ENCODE peak calls at places on chromosome 14, in six cellular contexts. M is NCI-H1105; I is fibroblast of mammary gland; Q is T-helper 9 cell; R is HuH-7.5; Y is stimulated activated CD4-positive, alpha-beta T cell treated with anti-CD3 and anti-CD28 coated beads, Interleukin-4, amount 100 ng/mL, for 4 hours. B is an unnamed sample.

GRCh38 chr14:100873083-100873482 is 30.4 kb downstream of the RTL1 start:
- DNase-seq in M (no peak), I (no peak), Q (no peak), R (no peak), Y (peak; percentile 17), B (no peak)

GRCh38 chr14:72615511-72616121 is 278.3 kb downstream of the DPF3 start:
- DNase-seq in M (no peak), I (peak; percentile 48), Q (no peak), R (no peak), Y (no peak), B (no peak)

GRCh38 chr14:81509838-81510452 is 23.7 kb downstream of the SEL1L start:
- DNase-seq in M (no peak), I (peak; percentile 65), Q (no peak), R (no peak), Y (no peak), B (no peak)

GRCh38 chr14:104941508-104942365 is 17.1 kb downstream of the PLD4 start:
- DNase-seq in M (no peak), I (no peak), Q (no peak), R (no peak), Y (no peak), B (no peak)

GRCh38 chr14:105853089-105853906 is 326.9 kb downstream of the TMEM121 start:
- DNase-seq in M (no peak), I (no peak), Q (no peak), R (no peak), Y (no peak), B (no peak)

GRCh38 chr14:75361751-75362433 is 65.9 kb upstream of the JDP2 start:
- DNase-seq in M (no peak), I (no peak), Q (no peak), R (no peak), Y (no peak), B (no peak)

GRCh38 chr14:99584823-99585222 is 19.2 kb downstream of the CCDC85C start:
- DNase-seq in M (no peak), I (no peak), Q (no peak), R (no peak), Y (no peak), B (no peak)

GRCh38 chr14:34359423-34360120 is 102.5 kb downstream of the SPTSSA start:
- DNase-seq in M (no peak), I (no peak), Q (no peak), R (no peak), Y (no peak), B (no peak)

GRCh38 chr14:70665448-70666363 is 24.0 kb downstream of the TTC9 start:
- DNase-seq in M (peak; percentile 18), I (no peak), Q (no peak), R (no peak), Y (no peak), B (peak; percentile 22)

GRCh38 chr14:46399049-46399448 is 252.5 kb downstream of the RPL10L start:
- DNase-seq in M (peak; percentile 84), I (no peak), Q (no peak), R (no peak), Y (no peak), B (peak; percentile 67)

GRCh38 chr14:92495041-92495440 is 18.5 kb upstream of the RIN3 start:
- DNase-seq in M (no peak), I (no peak), Q (no peak), R (no peak), Y (no peak), B (no peak)

GRCh38 chr14:101687756-101688546 is 73.6 kb upstream of the PPP2R5C start:
- DNase-seq in M (no peak), I (no peak), Q (no peak), R (no peak), Y (no peak), B (no peak)

GRCh38 chr14:101350710-101351109 is 210.6 kb upstream of the DIO3 start:
- DNase-seq in M (no peak), I (no peak), Q (no peak), R (no peak), Y (no peak), B (no peak)

GRCh38 chr14:64918216-64918615 is 4.0 kb downstream of the CHURC1 start:
- DNase-seq in M (no peak), I (no peak), Q (no peak), R (no peak), Y (no peak), B (no peak)

GRCh38 chr14:54881761-54882401 is 20.7 kb downstream of the GCH1 start:
- DNase-seq in M (no peak), I (peak; percentile 45), Q (no peak), R (no peak), Y (peak; percentile 18), B (no peak)

GRCh38 chr14:104135121-104135903 is 3.1 kb upstream of the KIF26A start:
- DNase-seq in M (no peak), I (peak; percentile 14), Q (no peak), R (peak; percentile 67), Y (no peak), B (no peak)

GRCh38 chr14:105229099-105229655 is 19.2 kb upstream of the BTBD6 start:
- DNase-seq in M (no peak), I (no peak), Q (no peak), R (no peak), Y (no peak), B (no peak)

GRCh38 chr14:55160989-55161388 is 30.4 kb downstream of the DLGAP5 start:
- DNase-seq in M (peak; percentile 3), I (peak; percentile 49), Q (no peak), R (no peak), Y (no peak), B (no peak)

GRCh38 chr14:82385043-82385442 is 851.4 kb upstream of the SEL1L start:
- DNase-seq in M (peak; percentile 81), I (peak; percentile 3), Q (no peak), R (no peak), Y (no peak), B (peak; percentile 34)

GRCh38 chr14:23610815-23611289 is 25.3 kb upstream of the DHRS2 start:
- DNase-seq in M (no peak), I (no peak), Q (no peak), R (no peak), Y (no peak), B (no peak)

GRCh38 chr14:22737052-22737451 is 29.4 kb upstream of the OXA1L start:
- DNase-seq in M (no peak), I (no peak), Q (no peak), R (no peak), Y (no peak), B (no peak)

GRCh38 chr14:89833120-89833521 is 121.4 kb downstream of the EFCAB11 start:
- DNase-seq in M (no peak), I (no peak), Q (no peak), R (no peak), Y (no peak), B (no peak)

GRCh38 chr14:60653388-60653690 is 4.1 kb upstream of the SIX1 start:
- DNase-seq in M (peak; percentile 24), I (no peak), Q (no peak), R (no peak), Y (no peak), B (no peak)

GRCh38 chr14:24900281-24900868 is 149.6 kb downstream of the STXBP6 start:
- DNase-seq in M (no peak), I (peak; percentile 92), Q (no peak), R (no peak), Y (no peak), B (no peak)

GRCh38 chr14:29741909-29742401 is 185.7 kb downstream of the PRKD1 start:
- DNase-seq in M (no peak), I (peak; percentile 79), Q (no peak), R (no peak), Y (no peak), B (no peak)

GRCh38 chr14:92549853-92550244 is 36.3 kb downstream of the RIN3 start:
- DNase-seq in M (no peak), I (peak; percentile 45), Q (no peak), R (no peak), Y (no peak), B (no peak)

GRCh38 chr14:73909681-73910080 is 23.0 kb downstream of the ZNF410 start:
- DNase-seq in M (no peak), I (peak; percentile 36), Q (no peak), R (no peak), Y (no peak), B (no peak)

GRCh38 chr14:68637106-68638021 is 155.5 kb downstream of the ZFP36L1 start:
- DNase-seq in M (no peak), I (peak; percentile 62), Q (no peak), R (no peak), Y (no peak), B (no peak)

GRCh38 chr14:69045857-69046351 is 66.8 kb upstream of the ACTN1 start:
- DNase-seq in M (no peak), I (peak; percentile 87), Q (no peak), R (no peak), Y (no peak), B (no peak)

GRCh38 chr14:47526591-47527244 is 148.7 kb downstream of the MDGA2 start:
- DNase-seq in M (no peak), I (no peak), Q (no peak), R (no peak), Y (no peak), B (no peak)

GRCh38 chr14:71322660-71323250 is 415.5 kb downstream of the PCNX1 start:
- DNase-seq in M (no peak), I (peak; percentile 71), Q (no peak), R (no peak), Y (no peak), B (no peak)

GRCh38 chr14:103220134-103220981 is 97.1 kb downstream of the TNFAIP2 start:
- DNase-seq in M (no peak), I (no peak), Q (no peak), R (no peak), Y (no peak), B (no peak)

GRCh38 chr14:75343914-75344313 is 65.3 kb downstream of the FOS start:
- DNase-seq in M (no peak), I (peak; percentile 92), Q (no peak), R (no peak), Y (no peak), B (no peak)

GRCh38 chr14:61512026-61512425 is 183.3 kb upstream of the HIF1A start:
- DNase-seq in M (no peak), I (peak; percentile 52), Q (no peak), R (no peak), Y (no peak), B (no peak)

GRCh38 chr14:39033371-39033770 is 69.7 kb downstream of the SEC23A start:
- DNase-seq in M (no peak), I (no peak), Q (no peak), R (no peak), Y (no peak), B (no peak)

GRCh38 chr14:75278422-75279152 is at the start of gene FOS:
- DNase-seq in M (peak; percentile 93), I (peak; percentile 95), Q (peak; percentile 88), R (peak; percentile 97), Y (peak; percentile 90), B (peak; percentile 96)

GRCh38 chr14:90319634-90320541 is 11.9 kb downstream of the NRDE2 start:
- DNase-seq in M (no peak), I (no peak), Q (no peak), R (no peak), Y (no peak), B (no peak)

GRCh38 chr14:37591311-37591940 is 3.6 kb downstream of the FOXA1 start:
- DNase-seq in M (peak; percentile 49), I (no peak), Q (no peak), R (no peak), Y (no peak), B (no peak)